ENCODE peak calls at places on chromosomes 2 and 18, in eight cellular contexts. Y, N, Q, M, U, C, D and V are unnamed samples.

GRCh38 chr2:106521016-106521415 is 33.9 kb downstream of the CD8B2 start:
- DNase-seq in N (no peak), M (no peak), Y (no peak), D (no peak), U (no peak), C (no peak), Q (no peak), V (no peak)

GRCh38 chr18:55185391-55185790 is 226.1 kb upstream of the CCDC68 start:
- DNase-seq in Q (no peak), D (no peak), C (no peak), U (no peak), M (no peak), Y (no peak), N (no peak), V (no peak)

GRCh38 chr2:64213607-64214275 is 69.5 kb upstream of the PELI1 start:
- DNase-seq in U (no peak), Q (no peak), C (no peak), D (no peak), N (no peak), Y (no peak), M (peak; percentile 71), V (no peak)

GRCh38 chr18:25896178-25896780 is 194.1 kb downstream of the SS18 start:
- DNase-seq in M (peak; percentile 37), U (peak; percentile 50), D (peak; percentile 66), Q (no peak), N (peak; percentile 47), Y (peak; percentile 32), C (peak; percentile 53), V (no peak)

GRCh38 chr2:19883486-19883885 is 18.3 kb downstream of the TTC32 start:
- DNase-seq in M (no peak), Y (no peak), C (peak; percentile 22), N (no peak), Q (peak; percentile 29), D (no peak), U (no peak), V (no peak)

GRCh38 chr2:160493227-160494028 is at the start of gene RBMS1:
- DNase-seq in N (peak; percentile 65), U (no peak), Q (peak; percentile 85), Y (no peak), C (peak; percentile 91), D (peak; percentile 82), M (peak; percentile 55), V (no peak)

GRCh38 chr2:44136186-44136585 is 32.5 kb upstream of the PPM1B start:
- DNase-seq in U (no peak), C (no peak), M (no peak), D (peak; percentile 29), Q (no peak), N (no peak), Y (no peak), V (no peak)

GRCh38 chr2:144996225-144996795 is 476.4 kb upstream of the ZEB2 start:
- DNase-seq in M (no peak), Q (no peak), N (no peak), U (no peak), D (peak; percentile 72), Y (no peak), C (no peak), V (no peak)

GRCh38 chr2:38957972-38958371 is 68.3 kb downstream of the ARHGEF33 start:
- DNase-seq in D (no peak), M (no peak), N (no peak), C (no peak), Y (no peak), Q (no peak), U (no peak), V (no peak)

GRCh38 chr2:118729760-118730159 is 117.7 kb downstream of the EN1 start:
- DNase-seq in U (no peak), Q (no peak), N (no peak), Y (no peak), M (no peak), C (no peak), D (no peak), V (no peak)

GRCh38 chr2:216877085-216877484 is 17.2 kb upstream of the TNP1 start:
- DNase-seq in Q (no peak), U (no peak), D (peak; percentile 2), M (no peak), C (no peak), N (no peak), Y (peak; percentile 4), V (no peak)

GRCh38 chr2:241009191-241009590 is 10.8 kb downstream of the SNED1 start:
- DNase-seq in U (no peak), N (no peak), D (no peak), Q (no peak), M (no peak), Y (no peak), C (no peak), V (no peak)

GRCh38 chr2:101501443-101501842 is 26.5 kb upstream of the RFX8 start:
- DNase-seq in M (no peak), C (no peak), N (no peak), U (no peak), D (no peak), Q (no peak), Y (no peak), V (no peak)

GRCh38 chr2:144489315-144489920 is 30.5 kb downstream of the ZEB2 start:
- DNase-seq in N (no peak), D (no peak), Y (no peak), Q (no peak), C (no peak), U (no peak), M (no peak), V (no peak)

GRCh38 chr2:159895258-159896209 is 97.5 kb upstream of the CD302 start:
- DNase-seq in N (no peak), Q (no peak), C (no peak), U (no peak), Y (no peak), D (no peak), M (peak; percentile 17), V (no peak)

GRCh38 chr2:186422226-186422625 is 63.8 kb upstream of the ZC3H15 start:
- DNase-seq in D (peak; percentile 94), U (no peak), Q (no peak), N (no peak), M (no peak), Y (no peak), C (no peak), V (no peak)

GRCh38 chr2:46047280-46047679 is 249.9 kb upstream of the EPAS1 start:
- DNase-seq in M (no peak), Y (no peak), U (no peak), Q (no peak), N (no peak), D (no peak), C (no peak), V (no peak)
- TF ChIP-seq CTCF in M (no peak), Y (no peak), U (no peak), Q (no peak), N (no peak), D (no peak), C (no peak), V (no peak)

GRCh38 chr2:189798312-189799029 is 14.2 kb downstream of the PMS1 start:
- DNase-seq in Q (no peak), D (peak; percentile 75), N (no peak), Y (peak; percentile 12), C (no peak), U (peak; percentile 14), M (peak; percentile 42), V (no peak)
- TF ChIP-seq CTCF in Q (no peak), D (peak; percentile 46), N (no peak), Y (peak; percentile 46), C (peak; percentile 75), U (peak; percentile 41), M (peak; percentile 49), V (peak; percentile 42)

DNA sequence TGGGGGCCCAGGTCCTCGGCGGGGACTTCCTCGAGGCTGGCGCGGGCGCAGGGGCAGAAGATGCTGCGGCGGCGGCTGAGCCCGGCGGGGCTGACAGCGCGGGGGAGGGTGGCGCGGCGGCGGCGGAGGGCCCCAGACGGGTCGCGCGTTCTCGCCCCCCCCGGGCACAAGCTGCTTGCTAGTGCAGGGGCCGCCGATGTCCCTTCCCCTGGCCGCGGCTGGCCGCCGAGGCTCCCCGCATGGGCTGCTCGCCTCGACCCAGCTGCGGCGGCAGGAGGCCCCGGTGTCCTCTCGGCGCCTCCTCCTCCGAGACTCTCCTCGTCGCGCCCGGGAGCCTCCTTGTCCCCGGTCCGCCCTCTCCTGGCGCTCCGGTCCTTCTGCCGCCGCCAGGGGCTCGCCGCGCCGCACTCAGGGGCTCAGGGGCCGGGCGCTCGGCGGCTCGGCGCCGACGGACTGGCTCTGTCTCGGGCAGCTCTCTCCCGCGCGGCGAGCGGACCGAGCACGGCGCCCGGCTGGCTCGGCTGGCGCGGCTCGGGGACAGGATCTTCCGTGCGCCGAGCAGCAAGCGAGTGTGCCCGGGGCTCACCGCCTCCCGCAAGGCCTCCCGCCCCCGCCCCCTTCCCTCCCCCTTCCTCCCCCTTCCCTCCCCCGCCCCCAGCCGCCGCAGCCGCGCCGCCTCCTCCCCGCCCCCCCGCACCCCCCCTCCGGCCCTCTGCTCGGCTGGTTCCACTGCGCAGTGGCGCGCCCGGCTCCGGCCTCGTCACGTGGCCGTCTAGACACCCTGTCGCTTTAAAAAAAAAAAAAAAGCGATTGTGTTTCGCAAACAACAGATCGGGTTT is 902 bp upstream of the SMAD7 start:
- DNase-seq in Q (peak; percentile 90), N (peak; percentile 70), C (peak; percentile 95), Y (no peak), D (peak; percentile 95), U (peak; percentile 64), M (peak; percentile 92), V (peak; percentile 86)
- TF ChIP-seq CTCF in Q (peak; percentile 28), N (peak; percentile 16), C (peak; percentile 61), Y (no peak), D (no peak), U (peak; percentile 28), M (no peak), V (peak; percentile 10)

DNA sequence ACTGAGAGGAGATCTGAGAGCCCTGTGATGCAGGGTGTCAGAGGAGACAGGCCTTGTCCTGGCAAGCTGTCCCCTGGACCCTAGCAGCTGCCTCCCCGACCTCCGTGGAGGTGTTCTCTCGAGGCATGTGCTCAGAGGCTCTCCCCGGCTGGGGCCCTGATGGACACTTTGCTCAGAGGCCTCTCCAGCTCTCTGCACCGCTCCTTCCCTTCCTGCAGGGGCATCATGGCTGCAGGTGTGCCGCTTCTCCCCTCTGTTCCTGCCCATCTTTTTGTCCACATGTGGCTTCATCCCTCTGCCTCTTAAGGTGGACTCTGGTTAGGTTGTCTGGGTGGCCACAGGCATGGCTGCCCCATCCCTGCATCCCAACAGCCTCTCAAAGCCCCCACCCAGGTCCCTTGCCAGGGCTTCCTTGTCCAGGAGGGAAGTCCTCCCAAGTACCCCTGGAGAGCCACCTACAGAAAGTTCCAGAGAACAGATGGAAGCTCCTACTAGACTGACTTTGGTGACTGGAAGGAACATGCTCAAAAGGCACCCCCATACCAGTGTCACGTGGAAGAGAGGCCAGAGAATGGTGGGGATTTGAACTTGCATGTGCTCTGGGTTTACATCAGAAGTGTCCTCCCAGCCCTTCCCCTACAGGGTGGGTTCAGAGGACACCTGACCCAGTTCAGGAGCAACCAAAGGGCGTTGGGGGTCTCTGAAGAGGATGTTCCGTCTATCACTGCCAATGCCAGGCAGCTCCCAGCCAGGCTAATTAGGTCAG is 120.4 kb downstream of the KLHL29 start:
- DNase-seq in N (no peak), Q (no peak), D (no peak), M (no peak), U (no peak), Y (no peak), C (no peak), V (no peak)
- TF ChIP-seq CTCF in N (no peak), Q (no peak), D (peak; percentile 8), M (no peak), U (no peak), Y (no peak), C (peak; percentile 68), V (no peak)

GRCh38 chr2:225122582-225123486 is 80.6 kb upstream of the DOCK10 start:
- DNase-seq in Y (no peak), N (peak; percentile 12), U (peak; percentile 28), Q (no peak), D (peak; percentile 31), M (peak; percentile 22), C (no peak), V (no peak)
- TF ChIP-seq CTCF in Y (peak; percentile 39), N (peak; percentile 44), U (peak; percentile 40), Q (peak; percentile 44), D (peak; percentile 59), M (peak; percentile 63), C (peak; percentile 76), V (peak; percentile 62)